ENCODE peak calls at places on chromosomes 11 and 22, in six cellular contexts. H is HCT116, U is ELF-1, S is ELR, Q is fibroblast of pulmonary artery, P is thyroid gland. N is an unnamed sample.

GRCh38 chr11:120079750-120080610 is 57.9 kb downstream of the TRIM29 start:
- DNase-seq in H (no peak), U (peak), S (peak), Q (no peak), P (peak), N (peak)

GRCh38 chr11:109026891-109027489 is 362.1 kb downstream of the DDX10 start:
- DNase-seq in H (no peak), U (no peak), S (peak), Q (peak), P (no peak), N (no peak)

GRCh38 chr22:39288135-39288898 is 31.1 kb downstream of the RPL3 start:
- DNase-seq in H (no peak), U (no peak), S (no peak), Q (no peak), P (no peak), N (peak)

GRCh38 chr11:111730031-111730430 is 36.2 kb downstream of the PPP2R1B start:
- DNase-seq in H (no peak), U (no peak), S (no peak), Q (no peak), P (no peak), N (no peak)

GRCh38 chr11:2933376-2934056 is 4.3 kb upstream of the PHLDA2 start:
- DNase-seq in H (peak), U (peak), S (peak), Q (peak), P (no peak), N (peak)

GRCh38 chr22:41940853-41941765 is 5.8 kb downstream of the CENPM start:
- DNase-seq in H (no peak), U (peak), S (peak), Q (peak), P (peak), N (peak)

GRCh38 chr11:62710001-62710345 is 2.5 kb downstream of the GNG3 start:
- DNase-seq in H (no peak), U (no peak), S (peak), Q (peak), P (peak), N (no peak)

GRCh38 chr11:132644511-132644910 is 887.8 kb downstream of the OPCML start:
- DNase-seq in H (no peak), U (no peak), S (no peak), Q (no peak), P (no peak), N (no peak)

GRCh38 chr11:44126304-44126703 is 30.8 kb downstream of the EXT2 start:
- DNase-seq in H (no peak), U (no peak), S (no peak), Q (no peak), P (no peak), N (no peak)

GRCh38 chr22:27935897-27936296 is 16.8 kb upstream of the PITPNB start:
- DNase-seq in H (no peak), U (no peak), S (no peak), Q (no peak), P (no peak), N (no peak)

GRCh38 chr22:40504285-40505249 is 132.0 kb downstream of the MRTFA start:
- DNase-seq in H (no peak), U (no peak), S (no peak), Q (no peak), P (no peak), N (no peak)

GRCh38 chr22:19722175-19722914 is 994 bp upstream of the GP1BB start:
- DNase-seq in H (no peak), U (no peak), S (no peak), Q (no peak), P (no peak), N (no peak)

GRCh38 chr22:49930596-49931412 is 12.4 kb downstream of the CRELD2 start:
- DNase-seq in H (peak), U (peak), S (peak), Q (peak), P (peak), N (no peak)

GRCh38 chr11:122002926-122003325 is 113.1 kb downstream of the BLID start:
- DNase-seq in H (no peak), U (no peak), S (no peak), Q (no peak), P (no peak), N (no peak)

GRCh38 chr11:13091373-13091772 is 82.3 kb downstream of the RASSF10 start:
- DNase-seq in H (no peak), U (no peak), S (peak), Q (no peak), P (no peak), N (no peak)

GRCh38 chr11:105937738-105938137 is 84.3 kb downstream of the MSANTD4 start:
- DNase-seq in H (peak), U (no peak), S (peak), Q (peak), P (no peak), N (peak)

GRCh38 chr22:46087816-46088277 is 62.5 kb upstream of the PPARA start:
- DNase-seq in H (no peak), U (peak), S (peak), Q (peak), P (peak), N (peak)

GRCh38 chr11:62816567-62816966 is 11.3 kb upstream of the NXF1 start:
- DNase-seq in H (no peak), U (no peak), S (no peak), Q (no peak), P (no peak), N (no peak)

GRCh38 chr22:23894710-23895598 is 771 bp downstream of the MIF start:
- DNase-seq in H (peak), U (peak), S (peak), Q (peak), P (peak), N (peak)

GRCh38 chr22:43540570-43540969 is 128.8 kb downstream of the MPPED1 start:
- DNase-seq in H (no peak), U (no peak), S (no peak), Q (no peak), P (no peak), N (no peak)

GRCh38 chr11:66325140-66325754 is 8.4 kb upstream of the CD248 start:
- DNase-seq in H (no peak), U (no peak), S (no peak), Q (no peak), P (no peak), N (no peak)

GRCh38 chr22:49019737-49020136 is 807.9 kb downstream of the BRD1 start:
- DNase-seq in H (no peak), U (no peak), S (no peak), Q (no peak), P (no peak), N (no peak)

GRCh38 chr11:29432719-29433325 is 584.0 kb downstream of the KCNA4 start:
- DNase-seq in H (peak), U (no peak), S (peak), Q (peak), P (no peak), N (peak)

GRCh38 chr11:56314844-56315243 is at the start of gene OR8K3:
- DNase-seq in H (no peak), U (no peak), S (no peak), Q (no peak), P (no peak), N (no peak)

N was measured in iPS-NIHi11.